ENCODE peak calls at places on chromosomes 5 and 9, in five cellular contexts. P is posterior cingulate gyrus; F is T-helper 9 cell; G is stimulated activated naive CD8-positive, alpha-beta T cell treated with anti-CD3 and anti-CD28 coated beads, Interleukin-15, Interleukin-2, amounts not matched to agents 100 U/mL and 50 U/mL, for 24 hours; H is PC-9. L is an unnamed sample.
A peak's percentile ranks its signal among the peaks of the same experiment; 100 is the strongest.

GRCh38 chr5:152532714-152533113 is 127.6 kb upstream of the NMUR2 start:
- DNase-seq in P (no peak), G (no peak), H (no peak), F (no peak), L (peak; percentile 72)

GRCh38 chr9:119391878-119392277 is 22.6 kb upstream of the BRINP1 start:
- DNase-seq in G (no peak), P (no peak), H (no peak), F (no peak), L (no peak)

GRCh38 chr5:136631176-136631575 is 265.8 kb upstream of the TRPC7 start:
- DNase-seq in F (no peak), G (no peak), P (no peak), H (no peak), L (no peak)

GRCh38 chr9:116157436-116158138 is 4.0 kb downstream of the PAPPA start:
- DNase-seq in G (no peak), F (no peak), P (no peak), H (no peak), L (peak; percentile 30)

GRCh38 chr5:33184367-33184766 is 256.4 kb upstream of the TARS1 start:
- DNase-seq in F (no peak), G (no peak), H (no peak), P (no peak), L (no peak)

GRCh38 chr9:124392855-124393460 is 22.3 kb downstream of the PSMB7 start:
- DNase-seq in G (no peak), P (peak; percentile 69), H (peak; percentile 87), F (no peak), L (no peak)

GRCh38 chr5:136776022-136776927 is 410.9 kb upstream of the TRPC7 start:
- DNase-seq in G (no peak), F (no peak), P (no peak), H (no peak), L (peak; percentile 14)

GRCh38 chr5:73948720-73949119 is 322.7 kb downstream of the ARHGEF28 start:
- DNase-seq in F (no peak), H (no peak), G (no peak), P (no peak), L (no peak)

GRCh38 chr9:34098307-34098706 is 28.2 kb downstream of the DCAF12 start:
- DNase-seq in H (no peak), P (no peak), F (no peak), G (no peak), L (no peak)

GRCh38 chr5:143128412-143129071 is 274.9 kb downstream of the NR3C1 start:
- DNase-seq in P (no peak), G (no peak), F (no peak), H (no peak), L (peak; percentile 22)

GRCh38 chr9:24096756-24097155 is 270.7 kb upstream of the ELAVL2 start:
- DNase-seq in F (no peak), P (no peak), G (no peak), H (no peak), L (no peak)

GRCh38 chr9:107749787-107750444 is 260.3 kb upstream of the KLF4 start:
- DNase-seq in P (peak; percentile 78), F (no peak), G (no peak), H (peak; percentile 86), L (peak; percentile 62)

GRCh38 chr5:139038618-139039305 is 159.4 kb downstream of the SIL1 start:
- DNase-seq in P (no peak), H (no peak), F (no peak), G (no peak), L (no peak)

GRCh38 chr9:132609184-132609583 is 26.8 kb downstream of the BARHL1 start:
- DNase-seq in H (no peak), F (no peak), G (no peak), P (no peak), L (no peak)

GRCh38 chr5:81069965-81070364 is 109.8 kb downstream of the RASGRF2 start:
- DNase-seq in H (no peak), G (no peak), P (no peak), F (no peak), L (no peak)

GRCh38 chr9:90999425-91000397 is 198.1 kb downstream of the SYK start:
- DNase-seq in P (no peak), H (no peak), F (no peak), G (no peak), L (no peak)

GRCh38 chr5:113034182-113034773 is 57.7 kb downstream of the DCP2 start:
- DNase-seq in G (no peak), F (no peak), H (no peak), P (no peak), L (no peak)

GRCh38 chr5:74402553-74402952 is 238.0 kb downstream of the ENC1 start:
- DNase-seq in H (no peak), F (no peak), G (no peak), P (peak; percentile 36), L (no peak)

GRCh38 chr5:58022055-58022454 is 437.8 kb downstream of the PLK2 start:
- DNase-seq in F (no peak), G (no peak), H (no peak), P (no peak), L (peak; percentile 30)

GRCh38 chr9:79020266-79020665 is 551.5 kb upstream of the TLE4 start:
- DNase-seq in G (no peak), P (no peak), F (no peak), H (no peak), L (no peak)